ENCODE peak calls at places on chromosome 14, in four cellular contexts. B, J, R and Q are unnamed samples.

GRCh38 chr14:56378474-56378873 is 201.1 kb upstream of the TMEM260 start:
- DNase-seq in B (peak), J (no peak), R (peak), Q (peak)

GRCh38 chr14:98368916-98369315 is 903.1 kb downstream of the BCL11B start:
- DNase-seq in B (no peak), J (no peak), R (no peak), Q (no peak)

GRCh38 chr14:53850714-53851296 is 105.8 kb downstream of the BMP4 start:
- DNase-seq in B (peak), J (no peak), R (peak), Q (peak)

GRCh38 chr14:99522934-99523660 is 41.9 kb downstream of the CCNK start:
- DNase-seq in B (peak), J (no peak), R (no peak), Q (no peak)

GRCh38 chr14:73719361-73719760 is 5.2 kb upstream of the PNMA1 start:
- DNase-seq in B (no peak), J (no peak), R (no peak), Q (no peak)

GRCh38 chr14:36055052-36055378 is 121.5 kb downstream of the PTCSC3 start:
- DNase-seq in B (no peak), J (no peak), R (no peak), Q (no peak)

GRCh38 chr14:43407721-43408120 is 1099.4 kb downstream of the FSCB start:
- DNase-seq in B (peak), J (no peak), R (no peak), Q (no peak)

GRCh38 chr14:100530270-100531072 is 56.7 kb downstream of the BEGAIN start:
- DNase-seq in B (no peak), J (peak), R (no peak), Q (no peak)

GRCh38 chr14:54152351-54152750 is 195.7 kb upstream of the BMP4 start:
- DNase-seq in B (no peak), J (no peak), R (no peak), Q (no peak)

GRCh38 chr14:89207925-89208328 is 209.1 kb downstream of the FOXN3 start:
- DNase-seq in B (no peak), J (no peak), R (no peak), Q (no peak)

GRCh38 chr14:56160058-56160457 is 41.8 kb downstream of the PELI2 start:
- DNase-seq in B (no peak), J (no peak), R (peak), Q (no peak)

GRCh38 chr14:95092723-95093122 is 64.6 kb downstream of the DICER1 start:
- DNase-seq in B (no peak), J (no peak), R (no peak), Q (no peak)

GRCh38 chr14:69612014-69612758 is 790 bp downstream of the SUSD6 start:
- DNase-seq in B (no peak), J (peak), R (peak), Q (peak)

DNA sequence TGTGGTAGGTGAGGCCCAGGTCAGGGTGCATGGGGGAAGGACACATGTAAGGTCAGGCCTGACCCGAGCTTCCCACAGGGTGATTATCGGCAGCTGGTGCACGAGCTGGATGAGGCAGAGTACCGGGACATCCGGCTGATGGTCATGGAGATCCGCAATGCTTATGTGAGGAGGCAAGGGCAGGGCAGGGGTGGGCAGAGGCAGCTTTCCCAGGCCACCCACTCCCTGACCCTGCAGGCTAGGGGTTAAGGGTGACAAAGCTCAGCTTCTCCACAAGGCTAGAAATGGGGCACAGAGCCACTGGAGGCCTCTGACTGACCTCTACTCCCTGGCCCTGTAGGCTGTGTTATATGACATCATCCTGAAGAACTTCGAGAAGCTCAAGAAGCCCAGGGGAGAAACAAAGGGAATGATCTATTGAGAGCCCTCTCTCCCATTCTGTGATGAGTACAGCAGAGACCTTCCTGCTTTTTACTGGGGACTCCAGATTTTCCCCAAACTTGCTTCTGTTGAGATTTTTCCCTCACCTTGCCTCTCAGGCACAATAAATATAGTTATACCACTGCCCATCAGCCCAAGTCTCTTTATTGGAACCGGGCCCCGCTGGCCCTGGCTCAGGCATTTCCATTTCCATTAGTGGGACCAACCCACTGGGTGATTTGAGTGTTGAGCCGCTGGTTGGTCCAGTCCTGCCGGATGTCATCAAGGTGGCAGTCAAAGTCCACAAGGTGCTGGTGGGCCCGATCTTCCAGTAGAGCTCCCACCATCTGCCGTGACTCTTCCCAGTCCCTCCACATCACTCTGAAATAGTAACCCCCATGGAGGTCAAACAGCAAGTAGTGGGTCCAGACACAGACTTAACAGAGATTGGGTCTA is 2.6 kb downstream of the PSME1 start:
- DNase-seq in B (no peak), J (no peak), R (no peak), Q (no peak)
- H3K4me3 ChIP-seq in B (no peak), J (no peak), R (no peak), Q (no peak)

DNA sequence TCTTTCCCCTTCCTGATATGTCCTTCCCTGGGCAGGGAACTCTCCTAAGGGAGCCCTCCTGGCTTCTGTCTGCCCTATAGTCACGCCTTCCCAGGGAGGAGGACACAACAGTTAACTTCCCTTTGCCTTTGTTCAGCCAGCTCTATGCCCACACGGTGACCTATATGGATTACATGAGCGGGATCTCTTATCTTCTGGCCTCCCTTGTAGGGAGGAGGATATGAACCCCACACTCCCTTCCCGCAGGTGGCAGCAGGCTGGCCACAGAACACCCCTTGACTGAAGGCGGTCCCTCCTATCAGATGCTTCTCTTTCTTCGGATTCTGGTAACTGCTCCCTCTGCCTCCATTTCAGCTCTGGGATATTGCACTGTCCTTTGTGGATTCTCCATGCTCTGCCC is 135.6 kb upstream of the MAX start:
- DNase-seq in B (no peak), J (no peak), R (no peak), Q (no peak)
- TF ChIP-seq CTCF in B (no peak), J (no peak), R (no peak), Q (no peak)

GRCh38 chr14:93263416-93263815 is 56.4 kb downstream of the UBR7 start:
- DNase-seq in B (peak), J (no peak), R (no peak), Q (peak)
- H3K4me3 ChIP-seq in B (no peak), J (no peak), R (no peak), Q (no peak)

DNA sequence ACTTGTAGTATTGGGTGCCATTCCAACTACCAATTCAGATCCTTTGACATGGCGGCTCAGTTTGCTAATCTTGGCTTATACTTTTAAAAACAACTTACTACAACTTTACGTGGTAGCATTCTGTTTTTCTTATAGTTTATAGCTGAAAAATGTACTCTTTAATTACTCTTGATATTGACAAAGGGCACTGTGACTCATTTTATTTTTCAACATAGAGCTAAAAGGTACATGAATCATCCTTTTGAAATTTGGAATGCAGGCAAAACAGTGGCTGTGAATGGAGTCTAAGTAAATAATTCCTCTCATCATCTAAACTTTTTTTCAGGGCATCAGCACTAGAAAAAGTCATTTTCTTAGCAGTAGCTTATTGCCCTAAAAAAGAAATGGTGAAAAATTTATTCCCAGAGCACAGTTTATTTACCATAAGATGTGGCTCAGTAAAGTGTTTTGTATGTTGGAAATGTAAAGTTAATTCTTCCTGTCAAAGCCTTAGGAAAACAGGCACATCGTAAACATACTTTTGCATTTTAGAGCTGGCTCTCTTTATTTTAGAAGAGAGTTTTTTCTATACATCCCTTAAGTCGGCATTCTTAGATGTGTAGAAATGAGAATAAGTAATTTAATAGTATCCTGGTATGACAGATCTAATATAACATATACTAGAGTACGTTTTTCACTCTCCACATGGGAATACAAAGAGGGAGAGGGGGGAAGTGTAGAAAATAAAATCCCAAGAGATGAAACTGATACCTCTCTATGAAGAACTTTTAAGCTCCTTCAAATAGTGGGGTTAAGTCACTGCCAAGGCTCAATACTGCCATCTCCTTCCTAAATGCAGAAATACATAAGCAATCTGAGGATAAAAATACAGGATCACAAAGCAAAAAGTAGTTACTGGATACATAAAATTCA is 55.2 kb downstream of the SLC25A21 start:
- DNase-seq in B (peak), J (no peak), R (peak), Q (peak)
- TF ChIP-seq CTCF in B (peak), J (peak), R (peak), Q (peak)

DNA sequence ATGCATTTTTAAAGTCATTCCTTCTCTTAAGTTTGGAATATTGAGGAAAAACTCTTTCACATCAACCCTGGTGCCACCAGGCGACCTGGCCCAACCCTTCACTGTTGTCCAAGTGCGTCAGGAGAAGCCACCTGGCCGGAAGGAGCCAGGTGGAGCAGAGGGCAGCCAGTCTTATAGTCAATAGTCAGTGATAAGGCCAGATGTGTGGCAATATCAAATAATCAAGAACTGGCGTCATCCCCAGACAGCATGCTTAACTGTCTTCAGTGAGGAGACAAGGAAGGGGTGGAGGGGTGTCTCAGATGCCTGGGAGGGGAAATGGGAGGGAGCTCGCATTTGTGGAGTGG is 49.1 kb upstream of the FOS start:
- DNase-seq in B (no peak), J (no peak), R (no peak), Q (no peak)
- H3K4me3 ChIP-seq in B (no peak), J (no peak), R (no peak), Q (no peak)

GRCh38 chr14:52072266-52072780 is 3.5 kb upstream of the NID2 start:
- DNase-seq in B (peak), J (no peak), R (no peak), Q (no peak)

GRCh38 chr14:52068741-52069616 is at the start of gene NID2:
- DNase-seq in B (peak), J (peak), R (peak), Q (peak)

GRCh38 chr14:52073251-52073650 is 4.4 kb upstream of the NID2 start:
- DNase-seq in B (peak), J (no peak), R (peak), Q (peak)

GRCh38 chr14:52069617-52070431 is 965 bp upstream of the NID2 start:
- DNase-seq in B (peak), J (peak), R (peak), Q (peak)

GRCh38 chr14:52071675-52072074 is 2.8 kb upstream of the NID2 start:
- DNase-seq in B (peak), J (no peak), R (no peak), Q (peak)
- TF ChIP-seq CTCF in B (peak), J (peak), R (peak), Q (peak)